ENCODE peak calls at places on chromosome 1, in seven cellular contexts. B is mucosa of descending colon, F is uterus, V is left lung, P is Peyer's patch, D is A549, J is foreskin fibroblast. I is an unnamed sample.

GRCh38 chr1:170218261-170218660 is 72.5 kb downstream of the NTMT2 start:
- DNase-seq in B (no peak), F (no peak), V (no peak), P (no peak), D (no peak), J (no peak), I (no peak)

GRCh38 chr1:25971044-25971881 is 26.6 kb downstream of the PAFAH2 start:
- DNase-seq in B (no peak), F (no peak), V (no peak), P (no peak), D (no peak), J (no peak), I (no peak)

GRCh38 chr1:242205622-242206489 is 207.0 kb upstream of the MAP1LC3C start:
- DNase-seq in B (no peak), F (no peak), V (no peak), P (no peak), D (no peak), J (peak), I (no peak)

GRCh38 chr1:222068937-222069336 is 327.0 kb upstream of the DUSP10 start:
- DNase-seq in B (no peak), F (no peak), V (no peak), P (no peak), D (no peak), J (peak), I (peak)

GRCh38 chr1:92736395-92736794 is 48.5 kb downstream of the EVI5 start:
- DNase-seq in B (no peak), F (no peak), V (no peak), P (no peak), D (no peak), J (no peak), I (no peak)

GRCh38 chr1:147719029-147719703 is 41.2 kb downstream of the GJA5 start:
- DNase-seq in B (no peak), F (no peak), V (no peak), P (no peak), D (no peak), J (no peak), I (no peak)

GRCh38 chr1:219041819-219042218 is 131.9 kb upstream of the LYPLAL1 start:
- DNase-seq in B (no peak), F (no peak), V (no peak), P (no peak), D (no peak), J (peak), I (peak)

GRCh38 chr1:30008372-30008997 is 714.9 kb downstream of the MATN1 start:
- DNase-seq in B (no peak), F (no peak), V (no peak), P (no peak), D (no peak), J (no peak), I (no peak)

GRCh38 chr1:62424412-62424811 is 12.4 kb upstream of the USP1 start:
- DNase-seq in B (no peak), F (no peak), V (no peak), P (no peak), D (no peak), J (no peak), I (peak)

GRCh38 chr1:13725714-13726175 is 25.8 kb downstream of the PRDM2 start:
- DNase-seq in B (peak), F (no peak), V (no peak), P (no peak), D (peak), J (peak), I (peak)

GRCh38 chr1:9558271-9558945 is 19.1 kb downstream of the SLC25A33 start:
- DNase-seq in B (no peak), F (no peak), V (no peak), P (no peak), D (no peak), J (no peak), I (no peak)
- TF ChIP-seq CTCF in B (no peak), F (no peak), V (no peak), P (no peak), D (no peak), J (no peak), I (no peak)

DNA sequence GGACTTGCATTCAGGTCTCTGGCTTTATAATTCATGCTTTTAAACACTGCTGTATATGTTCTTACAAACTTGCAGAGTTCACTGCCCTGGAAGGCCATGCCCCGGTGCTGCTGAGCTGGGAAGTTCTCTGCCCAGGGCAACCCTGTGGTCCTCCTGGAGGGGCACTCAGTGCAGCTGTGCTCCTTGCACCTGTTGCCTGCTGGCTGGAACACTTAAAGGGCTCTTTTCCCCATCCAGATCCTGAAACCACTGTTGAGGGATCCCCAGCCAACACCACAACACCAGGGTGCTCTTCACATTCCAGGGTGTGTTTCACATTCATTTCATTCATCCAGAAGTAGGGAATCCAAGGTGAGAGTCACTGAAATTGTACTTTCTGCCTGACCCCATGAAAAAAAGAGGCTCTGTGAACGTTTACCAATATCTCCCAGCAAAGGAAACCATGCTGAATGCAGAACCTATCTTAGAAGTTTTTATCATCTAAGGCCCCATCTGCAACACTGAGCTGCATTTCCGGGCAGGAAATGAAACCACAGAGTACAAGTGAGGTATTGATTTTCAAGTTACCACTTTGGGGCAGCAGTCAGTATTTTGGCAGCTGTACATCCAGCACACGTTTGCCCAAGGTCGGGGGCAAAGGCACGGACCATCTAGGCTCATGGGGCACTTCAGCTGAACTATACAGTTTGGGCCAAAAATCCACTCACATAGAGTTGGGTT is 16.4 kb upstream of the KIAA0040 start:
- DNase-seq in B (peak), F (no peak), V (no peak), P (no peak), D (no peak), J (no peak), I (no peak)
- TF ChIP-seq CTCF in B (no peak), F (no peak), V (no peak), P (no peak), D (no peak), J (no peak), I (no peak)

GRCh38 chr1:4509206-4509605 is 145.2 kb upstream of the AJAP1 start:
- DNase-seq in B (no peak), F (no peak), V (no peak), P (no peak), D (no peak), J (no peak), I (no peak)

GRCh38 chr1:4511374-4511773 is 143.0 kb upstream of the AJAP1 start:
- DNase-seq in B (no peak), F (no peak), V (no peak), P (no peak), D (no peak), J (no peak), I (no peak)

GRCh38 chr1:4512622-4513021 is 141.8 kb upstream of the AJAP1 start:
- DNase-seq in B (peak), F (peak), V (peak), P (no peak), D (no peak), J (no peak), I (no peak)

GRCh38 chr1:4513326-4514114 is 140.9 kb upstream of the AJAP1 start:
- DNase-seq in B (no peak), F (no peak), V (no peak), P (no peak), D (no peak), J (no peak), I (no peak)

GRCh38 chr1:4510276-4510691 is 144.1 kb upstream of the AJAP1 start:
- DNase-seq in B (no peak), F (no peak), V (no peak), P (no peak), D (no peak), J (no peak), I (no peak)
- TF ChIP-seq CTCF in B (no peak), F (no peak), V (no peak), P (no peak), D (no peak), J (no peak), I (no peak)

GRCh38 chr1:243343970-243344749 is 88.3 kb downstream of the SDCCAG8 start:
- DNase-seq in B (peak), F (no peak), V (no peak), P (no peak), D (peak), J (no peak), I (peak)
- TF ChIP-seq CTCF in B (no peak), F (peak), V (peak), P (peak), D (peak), J (peak), I (peak)

GRCh38 chr1:235557495-235557894 is 53.2 kb upstream of the B3GALNT2 start:
- DNase-seq in B (peak), F (no peak), V (no peak), P (no peak), D (no peak), J (no peak), I (peak)
- TF ChIP-seq CTCF in B (no peak), F (no peak), V (no peak), P (no peak), D (no peak), J (no peak), I (peak)

DNA sequence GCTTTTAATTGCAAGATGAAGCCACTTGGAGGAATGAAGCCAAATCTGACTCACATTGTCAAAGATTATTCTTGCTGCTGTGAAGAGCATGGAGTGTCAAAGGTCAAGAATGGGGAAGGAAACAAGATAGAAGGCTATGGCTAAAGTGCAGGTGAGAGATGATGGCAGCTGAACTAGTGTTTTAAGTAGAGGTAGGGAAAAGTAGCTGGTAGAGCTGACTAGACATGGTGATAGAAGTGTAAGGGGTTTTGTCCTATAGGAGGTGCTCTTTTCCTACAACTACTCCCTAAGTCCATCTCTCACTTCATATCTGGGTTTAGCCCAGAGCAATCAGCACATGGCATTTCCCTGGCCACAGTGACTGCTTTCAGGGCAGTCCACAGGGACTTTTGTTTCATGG is 11.8 kb downstream of the UBE2T start:
- DNase-seq in B (no peak), F (no peak), V (no peak), P (no peak), D (no peak), J (no peak), I (no peak)
- TF ChIP-seq CTCF in B (no peak), F (no peak), V (no peak), P (no peak), D (peak), J (no peak), I (no peak)

DNA sequence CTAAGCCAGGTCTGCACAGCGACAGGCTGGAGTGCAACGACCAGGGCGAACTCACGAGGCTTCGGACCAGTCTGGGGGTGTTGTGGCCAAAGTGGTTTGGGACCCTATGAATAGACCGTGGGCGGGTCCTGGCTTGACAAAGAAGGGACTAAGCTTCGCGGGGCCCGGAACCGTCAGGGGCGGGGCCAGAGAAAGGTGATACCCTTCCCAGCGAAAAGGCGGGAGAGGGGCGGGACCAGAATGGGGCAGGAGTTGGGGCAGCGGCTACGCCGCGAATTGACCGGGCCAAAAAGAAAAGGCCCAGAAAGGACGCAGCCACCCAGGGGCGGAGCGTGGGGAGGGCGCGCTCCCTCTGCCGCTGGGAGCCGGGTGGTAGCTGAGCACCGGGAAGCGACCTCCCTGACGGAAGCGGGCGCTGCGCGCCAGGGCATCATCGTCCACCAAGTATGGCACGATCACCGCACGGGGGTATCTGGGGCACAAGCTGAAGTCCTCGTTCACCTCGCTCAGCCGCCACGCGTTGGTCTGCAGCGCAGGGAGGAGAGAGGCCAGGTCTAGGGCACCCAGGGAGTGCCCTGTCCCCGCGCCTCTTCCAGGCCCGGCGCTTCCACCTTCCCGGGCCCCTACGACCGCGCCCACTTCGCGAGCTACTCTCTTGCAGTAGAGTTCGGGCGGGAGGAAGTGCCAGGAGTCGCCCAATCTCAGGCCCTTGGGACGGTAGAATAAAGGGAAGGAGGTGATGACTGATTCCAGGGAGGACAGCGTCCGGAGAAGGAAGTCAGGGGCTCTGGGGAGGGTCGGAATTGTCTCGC is 6.7 kb upstream of the FAM167B start:
- DNase-seq in B (peak), F (peak), V (peak), P (peak), D (peak), J (peak), I (peak)
- TF ChIP-seq CTCF in B (no peak), F (peak), V (no peak), P (peak), D (peak), J (no peak), I (no peak)

GRCh38 chr1:232627645-232628334 is 2.1 kb downstream of the SIPA1L2 start:
- DNase-seq in B (peak), F (no peak), V (no peak), P (no peak), D (peak), J (no peak), I (peak)
- TF ChIP-seq CTCF in B (no peak), F (no peak), V (peak), P (no peak), D (peak), J (peak), I (no peak)

DNA sequence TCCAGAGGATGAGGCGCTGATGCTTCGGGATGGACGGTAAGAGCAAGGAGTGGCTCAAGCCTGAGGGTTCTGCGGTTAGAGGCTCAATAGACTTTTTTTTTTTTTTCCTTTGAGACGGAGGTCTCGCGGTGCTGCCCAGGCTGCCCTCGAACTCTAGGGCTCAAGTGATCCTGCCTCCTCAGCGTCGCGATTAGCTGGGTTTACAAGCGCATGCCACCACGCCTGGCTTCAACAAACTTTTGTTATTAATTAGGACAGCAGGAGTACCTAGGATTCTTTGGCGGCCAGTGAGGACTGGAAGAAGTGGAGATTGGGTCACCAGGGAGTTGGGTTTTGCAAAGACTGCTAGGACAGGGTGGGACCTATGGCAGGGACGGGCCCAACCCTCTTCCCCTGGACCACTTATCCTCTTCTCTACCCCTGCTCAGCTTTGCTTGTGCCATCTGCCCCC is 587 bp downstream of the SCNM1 start:
- DNase-seq in B (no peak), F (no peak), V (no peak), P (no peak), D (peak), J (peak), I (no peak)
- TF ChIP-seq CTCF in B (no peak), F (no peak), V (no peak), P (no peak), D (no peak), J (no peak), I (no peak)

DNA sequence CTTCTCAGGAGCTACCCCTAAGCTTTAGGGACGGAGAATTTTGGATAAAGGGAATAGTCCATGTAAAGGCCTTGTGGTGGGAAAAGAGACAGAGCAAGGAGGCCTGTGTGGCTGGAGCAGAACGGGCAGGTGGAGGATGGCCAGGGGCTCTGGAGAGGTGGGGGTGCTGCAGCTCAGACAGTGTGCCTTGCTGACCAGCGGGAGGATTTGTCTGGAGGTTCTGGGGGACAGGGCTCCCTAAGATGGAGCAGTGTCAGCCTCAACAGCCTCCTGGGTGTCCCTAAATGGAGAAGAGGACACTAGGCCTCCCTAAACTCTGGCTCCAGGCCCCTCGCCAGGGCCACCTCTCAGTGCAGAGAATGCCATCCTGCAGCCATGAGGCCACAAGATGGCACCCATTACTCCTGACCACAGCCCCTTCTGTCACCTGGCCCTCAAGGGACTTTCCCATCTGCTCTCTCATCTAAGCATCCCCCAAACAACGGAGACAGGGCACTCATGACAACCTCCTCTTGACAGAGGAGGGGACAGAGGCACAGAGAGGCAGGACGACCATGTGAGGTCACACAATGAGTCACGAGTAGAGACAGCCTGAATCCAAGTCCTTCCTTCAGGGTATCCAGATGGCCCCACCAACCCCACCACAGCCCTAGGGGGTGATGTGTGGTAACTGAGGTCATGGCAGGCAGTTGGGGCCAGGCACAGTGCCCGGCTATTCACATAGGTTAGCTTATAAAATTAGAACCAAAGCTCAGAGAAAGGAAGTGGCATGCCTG is 94.7 kb downstream of the DMRTB1 start:
- DNase-seq in B (no peak), F (peak), V (peak), P (peak), D (no peak), J (no peak), I (no peak)
- TF ChIP-seq CTCF in B (no peak), F (no peak), V (no peak), P (no peak), D (no peak), J (no peak), I (no peak)

I was measured in Calu3.